ENCODE peak calls at places on chromosomes 16 and 17, in five cellular contexts. G is fibroblast of lung, D is mammary epithelial cell, H is neural progenitor cell, O is PC-3. Y is an unnamed sample.

GRCh38 chr17:17089796-17090641 is 47.8 kb downstream of the MPRIP start:
- DNase-seq in G (no peak), D (no peak), H (no peak), O (no peak), Y (no peak)

GRCh38 chr16:88533945-88534641 is 36.1 kb upstream of the ZC3H18 start:
- DNase-seq in G (peak; percentile 48), D (peak; percentile 55), H (peak; percentile 92), O (peak; percentile 64), Y (peak; percentile 87)

GRCh38 chr16:65937455-65937854 is 429.0 kb upstream of the CDH5 start:
- DNase-seq in G (no peak), D (no peak), H (no peak), O (no peak), Y (no peak)

GRCh38 chr17:48030531-48030930 is 7.1 kb downstream of the COPZ2 start:
- DNase-seq in G (peak; percentile 53), D (no peak), H (no peak), O (no peak), Y (no peak)

GRCh38 chr16:70158261-70158939 is 15.2 kb upstream of the CLEC18C start:
- DNase-seq in G (no peak), D (no peak), H (no peak), O (peak; percentile 12), Y (no peak)

GRCh38 chr17:57889892-57890856 is 40.3 kb upstream of the MRPS23 start:
- DNase-seq in G (peak; percentile 76), D (peak; percentile 49), H (no peak), O (peak; percentile 98), Y (no peak)

GRCh38 chr16:1159973-1160772 is 7.3 kb downstream of the CACNA1H start:
- DNase-seq in G (no peak), D (peak; percentile 29), H (no peak), O (peak; percentile 15), Y (no peak)

GRCh38 chr17:48598727-48599126 is 5.1 kb upstream of the HOXB5 start:
- DNase-seq in G (no peak), D (no peak), H (no peak), O (no peak), Y (no peak)

GRCh38 chr17:55722016-55722706 is 503 bp downstream of the TMEM100 start:
- DNase-seq in G (peak; percentile 46), D (no peak), H (no peak), O (no peak), Y (no peak)
- H3K27ac ChIP-seq in G (peak overlapping the region; percentile 40), D (no peak overlapping the region), H (no peak overlapping the region), O (no peak overlapping the region), Y (peak overlapping the region; percentile 71)

GRCh38 chr16:86510465-86511261 is at the start of gene FOXF1:
- DNase-seq in G (peak; percentile 81), D (peak; percentile 32), H (peak; percentile 73), O (no peak), Y (peak; percentile 30)
- TF ChIP-seq EZH2 in G (no peak), D (peak; percentile 92), H (no peak), O (no peak), Y (no peak)

DNA sequence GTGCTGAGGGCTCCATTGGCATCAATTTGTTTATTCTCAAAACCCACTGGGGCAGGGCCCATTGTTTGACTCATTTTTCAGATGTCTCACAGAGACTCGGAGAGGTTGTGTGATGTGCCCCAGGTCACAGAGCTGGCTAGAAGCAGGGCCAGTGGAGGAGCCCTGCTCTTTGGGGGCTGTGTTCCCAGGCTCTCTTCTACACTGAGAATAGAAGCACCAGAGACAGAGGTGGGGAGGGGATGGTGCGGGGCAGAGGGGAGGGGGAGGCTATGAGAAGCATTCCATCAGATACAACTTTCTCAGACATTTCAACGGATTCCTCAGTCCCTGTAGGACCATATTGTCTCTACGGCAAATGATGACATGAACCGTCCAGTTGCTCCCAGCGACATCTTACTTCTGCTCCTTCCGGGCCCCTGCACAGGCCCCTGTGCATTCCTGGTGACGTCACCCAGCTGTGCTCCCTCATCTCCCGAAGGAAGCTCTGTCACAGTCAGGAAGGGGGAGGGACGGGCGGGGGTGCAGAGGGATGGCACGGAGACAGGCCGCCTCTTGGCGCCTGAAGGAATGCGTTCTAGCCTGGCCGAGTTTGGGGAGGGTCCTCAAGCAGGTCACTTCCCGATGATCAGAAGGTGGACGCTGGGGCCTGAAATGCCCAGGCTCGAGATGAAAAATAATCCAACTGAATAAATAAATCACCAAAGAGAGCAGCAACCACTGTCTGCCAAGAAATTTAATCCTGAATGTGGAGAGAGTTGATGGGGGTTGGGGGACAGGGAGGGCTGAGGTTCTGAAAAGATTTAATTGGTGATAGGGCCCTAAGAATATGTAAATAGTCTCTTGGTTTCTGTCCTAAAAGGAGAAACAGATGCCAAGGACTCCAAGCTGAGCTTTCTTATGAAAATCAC is 114.1 kb downstream of the NOG start:
- DNase-seq in G (peak; percentile 67), D (no peak), H (peak; percentile 63), O (no peak), Y (peak; percentile 18)
- H3K4me3 ChIP-seq in G (no peak overlapping the region), D (no peak overlapping the region), H (no peak overlapping the region), O (no peak overlapping the region), Y (no peak overlapping the region)

GRCh38 chr16:84821728-84822676 is 2.2 kb downstream of the CRISPLD2 start:
- DNase-seq in G (no peak), D (peak; percentile 43), H (no peak), O (peak; percentile 6), Y (no peak)
- H3K27ac ChIP-seq in G (peak overlapping the region; percentile 55), D (no peak overlapping the region), H (no peak overlapping the region), O (no peak overlapping the region), Y (no peak overlapping the region)

GRCh38 chr17:82331345-82331939 is 2.1 kb downstream of the SECTM1 start:
- DNase-seq in G (no peak), D (no peak), H (no peak), O (no peak), Y (no peak)

GRCh38 chr17:82334204-82334621 is 647 bp upstream of the SECTM1 start:
- DNase-seq in G (no peak), D (no peak), H (no peak), O (no peak), Y (no peak)

GRCh38 chr17:82334622-82335394 is 1.2 kb upstream of the SECTM1 start:
- DNase-seq in G (no peak), D (peak; percentile 37), H (no peak), O (peak; percentile 49), Y (no peak)

GRCh38 chr17:82333279-82334171 is at the start of gene SECTM1:
- DNase-seq in G (peak; percentile 21), D (no peak), H (peak; percentile 72), O (peak; percentile 51), Y (peak; percentile 56)

GRCh38 chr17:82332669-82333278 is 792 bp downstream of the SECTM1 start:
- DNase-seq in G (peak; percentile 62), D (peak; percentile 46), H (no peak), O (peak; percentile 66), Y (no peak)
- TF ChIP-seq EZH2 in G (no peak), D (no peak), H (no peak), O (no peak), Y (no peak)

DNA sequence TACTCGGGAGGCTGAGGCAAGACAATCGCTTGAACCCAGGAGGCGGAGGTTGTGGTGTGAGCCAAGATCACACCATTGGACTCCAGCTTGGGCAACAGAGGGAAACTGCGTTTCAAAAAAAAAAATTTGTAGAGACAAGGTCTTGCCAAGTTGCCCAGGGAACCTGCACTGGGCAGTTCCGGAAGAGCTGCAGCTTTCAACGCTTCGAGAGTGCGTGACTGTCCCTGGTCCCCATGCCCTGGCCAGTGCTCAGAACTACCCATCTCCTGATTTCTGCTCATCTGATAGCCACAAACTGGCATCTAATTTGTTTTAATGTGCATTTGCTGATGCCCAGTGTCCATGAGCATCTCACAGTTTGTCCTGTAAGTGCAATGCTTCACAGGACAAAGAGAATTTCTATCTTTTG is 4.0 kb downstream of the ACTG1 start:
- DNase-seq in G (peak; percentile 58), D (peak; percentile 54), H (no peak), O (peak; percentile 42), Y (no peak)
- H3K4me3 ChIP-seq in G (peak overlapping the region; percentile 100), D (no peak overlapping the region), H (peak overlapping the region; percentile 98), O (peak overlapping the region; percentile 99), Y (peak overlapping the region; percentile 79)

DNA sequence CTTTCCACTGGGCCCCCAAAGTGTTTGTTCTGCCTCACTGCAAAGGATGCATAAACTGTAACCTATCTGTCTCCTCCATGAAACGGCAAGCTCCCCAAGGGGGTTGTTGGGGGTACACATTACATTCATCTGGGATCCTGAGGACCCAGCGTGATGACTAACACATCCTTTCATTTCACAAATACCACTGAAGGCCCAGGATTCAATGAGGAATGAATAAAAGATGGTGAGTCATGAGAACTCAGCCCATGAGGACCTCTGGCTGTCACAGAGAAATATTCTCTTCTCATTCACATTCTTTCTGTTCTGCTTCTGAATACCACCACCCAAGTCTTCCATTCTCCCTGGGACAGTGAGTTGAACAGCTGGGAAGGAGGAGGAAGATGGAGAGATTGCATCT is 149.8 kb downstream of the RBFOX3 start:
- DNase-seq in G (peak; percentile 66), D (peak; percentile 14), H (no peak), O (peak; percentile 32), Y (peak; percentile 31)
- H3K27ac ChIP-seq in G (no peak overlapping the region), D (no peak overlapping the region), H (no peak overlapping the region), O (no peak overlapping the region), Y (no peak overlapping the region)

GRCh38 chr17:81394377-81394747 is 895 bp upstream of the BAHCC1 start:
- DNase-seq in G (no peak), D (no peak), H (no peak), O (peak; percentile 19), Y (no peak)

GRCh38 chr17:81394831-81395599 is at the start of gene BAHCC1:
- DNase-seq in G (peak; percentile 100), D (peak; percentile 100), H (peak; percentile 100), O (peak; percentile 100), Y (peak; percentile 100)

GRCh38 chr17:81396722-81397313 is 1.6 kb downstream of the BAHCC1 start:
- DNase-seq in G (peak; percentile 41), D (peak; percentile 65), H (peak; percentile 98), O (peak; percentile 53), Y (peak; percentile 91)

GRCh38 chr17:81396278-81396721 is 1.0 kb downstream of the BAHCC1 start:
- DNase-seq in G (no peak), D (no peak), H (no peak), O (no peak), Y (peak; percentile 67)

DNA sequence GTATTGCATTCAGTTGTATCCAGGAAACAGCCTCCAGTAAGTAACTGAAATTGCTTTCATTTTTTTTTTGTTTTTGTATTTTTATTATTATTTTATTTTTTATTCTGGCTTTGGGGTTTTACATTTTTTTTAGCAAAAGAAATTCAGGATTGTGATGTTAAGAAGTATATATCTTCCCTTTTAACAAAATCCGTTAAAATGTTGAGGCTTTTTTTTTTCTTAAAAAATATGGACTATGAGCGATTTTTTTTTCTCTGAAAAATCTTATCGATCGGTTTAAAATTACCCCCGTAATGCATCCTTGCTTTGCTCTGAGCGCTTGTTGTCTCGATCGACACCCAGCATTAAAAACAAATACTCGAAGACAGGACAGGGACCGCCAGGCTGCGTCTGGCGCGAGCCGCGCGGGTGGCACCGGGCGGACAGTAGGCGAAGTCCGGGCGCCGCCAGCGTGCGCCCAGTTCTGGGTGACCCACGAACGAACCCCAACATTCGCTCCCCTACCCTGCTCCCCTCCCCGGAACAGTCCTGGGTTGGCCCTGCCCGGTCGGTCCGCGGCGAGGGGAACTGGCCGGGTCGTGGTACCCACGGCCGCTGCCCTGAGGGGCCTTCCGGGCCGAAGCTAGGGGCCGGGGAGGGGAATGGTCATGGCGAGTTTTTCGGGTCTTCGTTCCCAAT is 482 bp downstream of the BAHCC1 start:
- DNase-seq in G (peak; percentile 9), D (no peak), H (peak; percentile 58), O (peak; percentile 21), Y (peak; percentile 52)
- TF ChIP-seq EZH2 in G (no peak), D (no peak), H (no peak), O (no peak), Y (no peak)

Y was measured in A673.